ENCODE peak calls at places on chromosomes 11 and 22, in ten cellular contexts. One of them, this sample, is unnamed.

GRCh38 chr11:121250843-121251242 is 41.7 kb upstream of the SC5D start:
- DNase-seq in K562: no peak
- DNase-seq in stomach: no peak
- DNase-seq in endothelial cell of umbilical vein: no peak
- DNase-seq in spleen: no peak
- DNase-seq in suprapubic skin: no peak
- DNase-seq in GM12892: no peak
- DNase-seq in HCT116: no peak
- DNase-seq in HepG2: no peak
- DNase-seq in GM12891: no peak
- DNase-seq in this sample: no peak

GRCh38 chr22:48780597-48781277 is 1046.9 kb downstream of the BRD1 start:
- DNase-seq in stomach: no peak
- DNase-seq in GM12892: no peak
- DNase-seq in HepG2: no peak
- DNase-seq in K562: no peak
- DNase-seq in endothelial cell of umbilical vein: no peak
- DNase-seq in suprapubic skin: no peak
- DNase-seq in HCT116: no peak
- DNase-seq in GM12891: no peak
- DNase-seq in spleen: no peak
- DNase-seq in this sample: no peak

GRCh38 chr22:18996376-18996900 is 60.3 kb upstream of the PRODH start:
- DNase-seq in spleen: no peak
- DNase-seq in HCT116: no peak
- DNase-seq in HepG2: no peak
- DNase-seq in K562: no peak
- DNase-seq in GM12892: no peak
- DNase-seq in stomach: no peak
- DNase-seq in suprapubic skin: no peak
- DNase-seq in GM12891: no peak
- DNase-seq in endothelial cell of umbilical vein: no peak
- DNase-seq in this sample: no peak

GRCh38 chr11:84310261-84310660 is 1024.1 kb upstream of the CCDC90B start:
- DNase-seq in K562: no peak
- DNase-seq in HCT116: no peak
- DNase-seq in spleen: no peak
- DNase-seq in GM12891: no peak
- DNase-seq in suprapubic skin: no peak
- DNase-seq in GM12892: no peak
- DNase-seq in HepG2: no peak
- DNase-seq in endothelial cell of umbilical vein: no peak
- DNase-seq in stomach: no peak
- DNase-seq in this sample: no peak

GRCh38 chr22:45574069-45574703 is 71.5 kb downstream of the FBLN1 start:
- DNase-seq in GM12892: no peak
- DNase-seq in HepG2: no peak
- DNase-seq in HCT116: no peak
- DNase-seq in endothelial cell of umbilical vein: no peak
- DNase-seq in GM12891: no peak
- DNase-seq in K562: no peak
- DNase-seq in spleen: peak; percentile 51
- DNase-seq in stomach: no peak
- DNase-seq in suprapubic skin: no peak
- DNase-seq in this sample: no peak

GRCh38 chr11:109155291-109155690 is 266.7 kb upstream of the C11orf87 start:
- DNase-seq in spleen: no peak
- DNase-seq in K562: no peak
- DNase-seq in stomach: no peak
- DNase-seq in suprapubic skin: no peak
- DNase-seq in HCT116: no peak
- DNase-seq in GM12892: no peak
- DNase-seq in GM12891: no peak
- DNase-seq in endothelial cell of umbilical vein: no peak
- DNase-seq in HepG2: no peak
- DNase-seq in this sample: no peak

GRCh38 chr11:16297332-16297731 is 59.0 kb downstream of the SOX6 start:
- DNase-seq in spleen: no peak
- DNase-seq in HepG2: no peak
- DNase-seq in suprapubic skin: no peak
- DNase-seq in K562: peak; percentile 27
- DNase-seq in stomach: no peak
- DNase-seq in GM12891: no peak
- DNase-seq in HCT116: no peak
- DNase-seq in GM12892: no peak
- DNase-seq in endothelial cell of umbilical vein: no peak
- DNase-seq in this sample: no peak

GRCh38 chr22:36238348-36239149 is 778 bp downstream of the APOL2 start:
- DNase-seq in stomach: no peak
- DNase-seq in GM12892: no peak
- DNase-seq in GM12891: no peak
- DNase-seq in HCT116: no peak
- DNase-seq in spleen: peak; percentile 79
- DNase-seq in suprapubic skin: no peak
- DNase-seq in HepG2: no peak
- DNase-seq in endothelial cell of umbilical vein: peak; percentile 53
- DNase-seq in K562: peak; percentile 36
- DNase-seq in this sample: peak; percentile 43

GRCh38 chr11:1162153-1162497 is 4.4 kb downstream of the MUC5AC start:
- DNase-seq in GM12892: no peak
- DNase-seq in spleen: no peak
- DNase-seq in endothelial cell of umbilical vein: no peak
- DNase-seq in GM12891: no peak
- DNase-seq in HepG2: no peak
- DNase-seq in HCT116: no peak
- DNase-seq in suprapubic skin: no peak
- DNase-seq in stomach: no peak
- DNase-seq in K562: no peak
- DNase-seq in this sample: no peak

GRCh38 chr22:37561209-37562048 is 1.1 kb downstream of the CDC42EP1 start:
- DNase-seq in GM12892: peak; percentile 87
- DNase-seq in suprapubic skin: peak; percentile 96
- DNase-seq in HepG2: peak; percentile 85
- DNase-seq in HCT116: peak; percentile 73
- DNase-seq in stomach: peak; percentile 95
- DNase-seq in spleen: peak; percentile 89
- DNase-seq in endothelial cell of umbilical vein: peak; percentile 88
- DNase-seq in K562: peak; percentile 89
- DNase-seq in GM12891: peak; percentile 89
- DNase-seq in this sample: peak; percentile 95

GRCh38 chr22:27801197-27801615 is 350 bp downstream of the MN1 start:
- DNase-seq in GM12891: peak; percentile 41
- DNase-seq in spleen: no peak
- DNase-seq in suprapubic skin: no peak
- DNase-seq in HCT116: no peak
- DNase-seq in stomach: peak; percentile 33
- DNase-seq in endothelial cell of umbilical vein: peak; percentile 47
- DNase-seq in GM12892: no peak
- DNase-seq in K562: no peak
- DNase-seq in HepG2: no peak
- DNase-seq in this sample: peak; percentile 30

GRCh38 chr11:2109541-2110019 is 29.6 kb downstream of the IGF2 start:
- DNase-seq in endothelial cell of umbilical vein: peak; percentile 93
- DNase-seq in GM12891: no peak
- DNase-seq in stomach: no peak
- DNase-seq in GM12892: no peak
- DNase-seq in spleen: no peak
- DNase-seq in suprapubic skin: no peak
- DNase-seq in HepG2: peak; percentile 23
- DNase-seq in HCT116: no peak
- DNase-seq in K562: no peak
- DNase-seq in this sample: no peak

DNA sequence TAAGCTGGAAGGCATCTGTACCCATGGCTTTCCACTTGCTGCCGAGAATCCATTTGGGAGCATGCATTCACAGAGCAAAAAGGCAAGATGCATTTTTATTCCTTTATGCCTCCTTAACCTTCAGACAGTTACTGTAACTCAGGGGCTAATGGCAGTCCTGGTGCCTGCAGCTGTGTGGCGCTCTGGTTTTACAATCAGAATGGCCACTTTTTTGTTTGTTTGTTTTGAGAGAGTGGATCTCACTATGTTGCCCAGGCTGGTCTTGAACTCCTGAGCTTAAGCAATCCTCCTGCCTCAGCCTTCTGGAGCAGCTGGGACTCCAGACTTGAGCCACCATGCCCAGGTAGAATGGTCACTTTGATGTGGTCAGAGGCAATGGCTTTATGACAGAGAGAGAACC is 101.8 kb downstream of the NAV2 start:
- DNase-seq in GM12892: no peak
- DNase-seq in endothelial cell of umbilical vein: no peak
- DNase-seq in HepG2: no peak
- DNase-seq in K562: no peak
- DNase-seq in HCT116: no peak
- DNase-seq in spleen: no peak
- DNase-seq in suprapubic skin: no peak
- DNase-seq in stomach: no peak
- DNase-seq in GM12891: no peak
- DNase-seq in this sample: no peak
- TF ChIP-seq POLR2AphosphoS5 in GM12892: no peak
- TF ChIP-seq POLR2AphosphoS5 in endothelial cell of umbilical vein: no peak
- TF ChIP-seq POLR2AphosphoS5 in HepG2: no peak
- TF ChIP-seq POLR2AphosphoS5 in K562: no peak
- TF ChIP-seq POLR2AphosphoS5 in HCT116: no peak
- TF ChIP-seq POLR2AphosphoS5 in spleen: no peak
- TF ChIP-seq POLR2AphosphoS5 in suprapubic skin: no peak
- TF ChIP-seq POLR2AphosphoS5 in stomach: no peak
- TF ChIP-seq POLR2AphosphoS5 in GM12891: no peak
- TF ChIP-seq POLR2AphosphoS5 in this sample: no peak

DNA sequence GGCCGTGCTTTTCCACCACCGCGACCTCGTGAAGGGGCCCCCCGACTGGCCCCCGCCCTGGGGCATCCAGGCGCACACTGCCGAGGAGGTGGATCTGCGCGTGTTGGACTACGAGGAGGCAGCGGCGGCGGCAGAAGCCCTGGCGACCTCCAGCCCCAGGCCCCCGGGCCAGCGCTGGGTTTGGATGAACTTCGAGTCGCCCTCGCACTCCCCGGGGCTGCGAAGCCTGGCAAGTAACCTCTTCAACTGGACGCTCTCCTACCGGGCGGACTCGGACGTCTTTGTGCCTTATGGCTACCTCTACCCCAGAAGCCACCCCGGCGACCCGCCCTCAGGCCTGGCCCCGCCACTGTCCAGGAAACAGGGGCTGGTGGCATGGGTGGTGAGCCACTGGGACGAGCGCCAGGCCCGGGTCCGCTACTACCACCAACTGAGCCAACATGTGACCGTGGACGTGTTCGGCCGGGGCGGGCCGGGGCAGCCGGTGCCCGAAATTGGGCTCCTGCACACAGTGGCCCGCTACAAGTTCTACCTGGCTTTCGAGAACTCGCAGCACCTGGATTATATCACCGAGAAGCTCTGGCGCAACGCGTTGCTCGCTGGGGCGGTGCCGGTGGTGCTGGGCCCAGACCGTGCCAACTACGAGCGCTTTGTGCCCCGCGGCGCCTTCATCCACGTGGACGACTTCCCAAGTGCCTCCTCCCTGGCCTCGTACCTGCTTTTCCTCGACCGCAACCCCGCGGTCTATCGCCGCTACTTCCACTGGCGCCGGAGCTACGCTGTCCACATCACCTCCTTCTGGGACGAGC is 1.3 kb downstream of the FUT4 start:
- DNase-seq in HepG2: no peak
- DNase-seq in K562: no peak
- DNase-seq in stomach: peak; percentile 54
- DNase-seq in suprapubic skin: peak; percentile 81
- DNase-seq in spleen: peak; percentile 88
- DNase-seq in GM12892: no peak
- DNase-seq in HCT116: no peak
- DNase-seq in endothelial cell of umbilical vein: no peak
- DNase-seq in GM12891: no peak
- DNase-seq in this sample: peak; percentile 51
- TF ChIP-seq POLR2A in HepG2: no peak
- TF ChIP-seq POLR2A in K562: no peak
- TF ChIP-seq POLR2A in stomach: no peak
- TF ChIP-seq POLR2A in suprapubic skin: no peak
- TF ChIP-seq POLR2A in spleen: no peak
- TF ChIP-seq POLR2A in GM12892: no peak
- TF ChIP-seq POLR2A in HCT116: no peak
- TF ChIP-seq POLR2A in endothelial cell of umbilical vein: no peak
- TF ChIP-seq POLR2A in GM12891: no peak
- TF ChIP-seq POLR2A in this sample: peak; percentile 45

DNA sequence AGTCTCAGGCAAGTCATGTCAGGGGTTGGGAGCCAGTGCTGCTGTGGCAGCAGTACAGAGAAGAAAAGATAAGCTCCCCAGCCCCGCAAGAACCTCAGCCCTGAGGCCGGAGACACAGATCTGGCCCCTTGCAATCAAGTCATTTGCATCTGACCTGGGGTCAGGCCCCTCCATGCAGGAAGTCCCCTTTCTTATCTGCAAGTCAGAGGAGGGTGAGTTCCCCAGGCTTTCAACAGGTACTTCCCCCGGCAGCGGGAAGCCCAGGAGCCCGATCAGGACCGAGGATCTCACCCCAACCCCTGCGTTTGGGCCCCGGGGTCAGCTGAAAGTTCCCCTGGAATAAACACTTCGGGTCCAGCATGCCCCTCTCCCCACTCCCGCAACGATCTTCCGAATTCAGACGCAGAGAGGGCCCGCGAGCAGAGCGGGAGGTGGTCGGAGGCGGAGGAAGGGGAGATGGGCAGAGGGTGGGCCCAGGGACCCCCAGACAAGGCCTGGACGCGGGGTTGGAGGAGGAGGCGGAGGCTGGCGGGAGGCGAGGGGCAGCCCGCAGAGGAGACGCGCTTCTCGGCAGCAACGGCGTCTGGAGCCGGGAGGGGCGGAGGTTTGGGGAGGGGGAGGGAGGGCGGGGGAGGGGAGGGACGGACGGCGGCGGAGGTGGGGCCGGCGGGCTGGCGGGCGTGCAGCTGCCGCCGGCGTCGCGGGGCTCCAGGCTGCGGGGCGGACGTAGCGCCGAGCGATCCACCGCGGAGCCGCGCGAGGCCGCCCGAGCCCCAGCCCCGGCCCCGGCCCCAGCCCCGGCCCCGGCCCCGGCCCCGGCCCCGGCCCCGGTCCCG is at the start of gene TSPAN18:
- DNase-seq in HepG2: no peak
- DNase-seq in spleen: peak; percentile 83
- DNase-seq in GM12891: peak; percentile 73
- DNase-seq in endothelial cell of umbilical vein: no peak
- DNase-seq in K562: peak; percentile 49
- DNase-seq in stomach: no peak
- DNase-seq in HCT116: no peak
- DNase-seq in suprapubic skin: no peak
- DNase-seq in GM12892: peak; percentile 73
- DNase-seq in this sample: no peak
- TF ChIP-seq POLR2AphosphoS5 in HepG2: no peak
- TF ChIP-seq POLR2AphosphoS5 in spleen: peak; percentile 18
- TF ChIP-seq POLR2AphosphoS5 in GM12891: no peak
- TF ChIP-seq POLR2AphosphoS5 in endothelial cell of umbilical vein: no peak
- TF ChIP-seq POLR2AphosphoS5 in K562: no peak
- TF ChIP-seq POLR2AphosphoS5 in stomach: no peak
- TF ChIP-seq POLR2AphosphoS5 in HCT116: peak; percentile 34
- TF ChIP-seq POLR2AphosphoS5 in suprapubic skin: no peak
- TF ChIP-seq POLR2AphosphoS5 in GM12892: no peak
- TF ChIP-seq POLR2AphosphoS5 in this sample: no peak

GRCh38 chr22:42994917-42995562 is 19.9 kb downstream of the PACSIN2 start:
- DNase-seq in endothelial cell of umbilical vein: peak; percentile 66
- DNase-seq in spleen: no peak
- DNase-seq in suprapubic skin: no peak
- DNase-seq in stomach: peak; percentile 79
- DNase-seq in GM12891: no peak
- DNase-seq in HepG2: peak; percentile 98
- DNase-seq in HCT116: no peak
- DNase-seq in GM12892: no peak
- DNase-seq in K562: no peak
- DNase-seq in this sample: peak; percentile 75
- TF ChIP-seq POLR2A in endothelial cell of umbilical vein: no peak
- TF ChIP-seq POLR2A in spleen: no peak
- TF ChIP-seq POLR2A in suprapubic skin: no peak
- TF ChIP-seq POLR2A in stomach: no peak
- TF ChIP-seq POLR2A in GM12891: no peak
- TF ChIP-seq POLR2A in HepG2: peak; percentile 86
- TF ChIP-seq POLR2A in HCT116: no peak
- TF ChIP-seq POLR2A in GM12892: no peak
- TF ChIP-seq POLR2A in K562: no peak
- TF ChIP-seq POLR2A in this sample: peak; percentile 88

This sample was measured in transverse colon.